ENCODE peak calls at places on chromosomes 11 and 22, in eight cellular contexts. One of them, this sample, is unnamed.
A peak's percentile ranks its signal among the peaks of the same experiment; 100 is the strongest.

GRCh38 chr22:39136317-39136716 is 16.2 kb downstream of the CBX7 start:
- DNase-seq in GM23248: no peak
- DNase-seq in IMR-90: no peak
- DNase-seq in effector memory CD4-positive, alpha-beta T cell: no peak
- DNase-seq in transverse colon: no peak
- DNase-seq in fibroblast of lung: no peak
- DNase-seq in tibial artery: no peak
- DNase-seq in ovary: no peak
- DNase-seq in this sample: no peak

GRCh38 chr11:65979261-65979759 is 17.8 kb downstream of the SART1 start:
- DNase-seq in GM23248: no peak
- DNase-seq in IMR-90: no peak
- DNase-seq in effector memory CD4-positive, alpha-beta T cell: no peak
- DNase-seq in transverse colon: no peak
- DNase-seq in fibroblast of lung: no peak
- DNase-seq in tibial artery: no peak
- DNase-seq in ovary: no peak
- DNase-seq in this sample: no peak

GRCh38 chr22:28799125-28799833 is 1.1 kb downstream of the XBP1 start:
- DNase-seq in GM23248: peak; percentile 97
- DNase-seq in IMR-90: peak; percentile 96
- DNase-seq in effector memory CD4-positive, alpha-beta T cell: no peak
- DNase-seq in transverse colon: peak; percentile 69
- DNase-seq in fibroblast of lung: peak; percentile 95
- DNase-seq in tibial artery: peak; percentile 79
- DNase-seq in ovary: peak; percentile 47
- DNase-seq in this sample: peak; percentile 96

GRCh38 chr11:100546714-100547113 is 140.4 kb upstream of the ARHGAP42 start:
- DNase-seq in GM23248: peak; percentile 6
- DNase-seq in IMR-90: peak; percentile 28
- DNase-seq in effector memory CD4-positive, alpha-beta T cell: no peak
- DNase-seq in transverse colon: peak; percentile 16
- DNase-seq in fibroblast of lung: peak; percentile 40
- DNase-seq in tibial artery: no peak
- DNase-seq in ovary: no peak
- DNase-seq in this sample: peak; percentile 83

GRCh38 chr11:35337136-35337918 is 82.0 kb downstream of the SLC1A2 start:
- DNase-seq in GM23248: peak; percentile 99
- DNase-seq in IMR-90: peak; percentile 99
- DNase-seq in effector memory CD4-positive, alpha-beta T cell: no peak
- DNase-seq in transverse colon: no peak
- DNase-seq in fibroblast of lung: peak; percentile 97
- DNase-seq in tibial artery: no peak
- DNase-seq in ovary: no peak
- DNase-seq in this sample: peak; percentile 99

GRCh38 chr11:68037481-68038225 is 1.2 kb upstream of the TCIRG1 start:
- DNase-seq in GM23248: no peak
- DNase-seq in IMR-90: no peak
- DNase-seq in effector memory CD4-positive, alpha-beta T cell: no peak
- DNase-seq in transverse colon: no peak
- DNase-seq in fibroblast of lung: no peak
- DNase-seq in tibial artery: no peak
- DNase-seq in ovary: peak; percentile 44
- DNase-seq in this sample: no peak

GRCh38 chr22:18078329-18079041 is 695 bp downstream of the PEX26 start:
- DNase-seq in GM23248: peak; percentile 69
- DNase-seq in IMR-90: peak; percentile 19
- DNase-seq in effector memory CD4-positive, alpha-beta T cell: peak; percentile 36
- DNase-seq in transverse colon: peak; percentile 60
- DNase-seq in fibroblast of lung: peak; percentile 15
- DNase-seq in tibial artery: no peak
- DNase-seq in ovary: peak; percentile 40
- DNase-seq in this sample: peak; percentile 51

GRCh38 chr11:2447951-2448650 is 3.3 kb downstream of the KCNQ1 start:
- DNase-seq in GM23248: no peak
- DNase-seq in IMR-90: no peak
- DNase-seq in effector memory CD4-positive, alpha-beta T cell: no peak
- DNase-seq in transverse colon: no peak
- DNase-seq in fibroblast of lung: no peak
- DNase-seq in tibial artery: no peak
- DNase-seq in ovary: no peak
- DNase-seq in this sample: no peak

GRCh38 chr11:9573775-9574555 is 495 bp downstream of the WEE1 start:
- DNase-seq in GM23248: peak; percentile 52
- DNase-seq in IMR-90: no peak
- DNase-seq in effector memory CD4-positive, alpha-beta T cell: no peak
- DNase-seq in transverse colon: peak; percentile 32
- DNase-seq in fibroblast of lung: no peak
- DNase-seq in tibial artery: peak; percentile 27
- DNase-seq in ovary: peak; percentile 52
- DNase-seq in this sample: no peak

GRCh38 chr11:9574556-9574805 is 1.0 kb downstream of the WEE1 start:
- DNase-seq in GM23248: no peak
- DNase-seq in IMR-90: no peak
- DNase-seq in effector memory CD4-positive, alpha-beta T cell: no peak
- DNase-seq in transverse colon: peak; percentile 35
- DNase-seq in fibroblast of lung: no peak
- DNase-seq in tibial artery: no peak
- DNase-seq in ovary: peak; percentile 64
- DNase-seq in this sample: no peak

GRCh38 chr11:9571766-9572120 is 1.7 kb upstream of the WEE1 start:
- DNase-seq in GM23248: no peak
- DNase-seq in IMR-90: no peak
- DNase-seq in effector memory CD4-positive, alpha-beta T cell: no peak
- DNase-seq in transverse colon: no peak
- DNase-seq in fibroblast of lung: no peak
- DNase-seq in tibial artery: no peak
- DNase-seq in ovary: no peak
- DNase-seq in this sample: no peak

GRCh38 chr11:9574806-9575530 is 1.5 kb downstream of the WEE1 start:
- DNase-seq in GM23248: peak; percentile 89
- DNase-seq in IMR-90: peak; percentile 87
- DNase-seq in effector memory CD4-positive, alpha-beta T cell: no peak
- DNase-seq in transverse colon: peak; percentile 74
- DNase-seq in fibroblast of lung: peak; percentile 92
- DNase-seq in tibial artery: peak; percentile 71
- DNase-seq in ovary: peak; percentile 66
- DNase-seq in this sample: peak; percentile 86

DNA sequence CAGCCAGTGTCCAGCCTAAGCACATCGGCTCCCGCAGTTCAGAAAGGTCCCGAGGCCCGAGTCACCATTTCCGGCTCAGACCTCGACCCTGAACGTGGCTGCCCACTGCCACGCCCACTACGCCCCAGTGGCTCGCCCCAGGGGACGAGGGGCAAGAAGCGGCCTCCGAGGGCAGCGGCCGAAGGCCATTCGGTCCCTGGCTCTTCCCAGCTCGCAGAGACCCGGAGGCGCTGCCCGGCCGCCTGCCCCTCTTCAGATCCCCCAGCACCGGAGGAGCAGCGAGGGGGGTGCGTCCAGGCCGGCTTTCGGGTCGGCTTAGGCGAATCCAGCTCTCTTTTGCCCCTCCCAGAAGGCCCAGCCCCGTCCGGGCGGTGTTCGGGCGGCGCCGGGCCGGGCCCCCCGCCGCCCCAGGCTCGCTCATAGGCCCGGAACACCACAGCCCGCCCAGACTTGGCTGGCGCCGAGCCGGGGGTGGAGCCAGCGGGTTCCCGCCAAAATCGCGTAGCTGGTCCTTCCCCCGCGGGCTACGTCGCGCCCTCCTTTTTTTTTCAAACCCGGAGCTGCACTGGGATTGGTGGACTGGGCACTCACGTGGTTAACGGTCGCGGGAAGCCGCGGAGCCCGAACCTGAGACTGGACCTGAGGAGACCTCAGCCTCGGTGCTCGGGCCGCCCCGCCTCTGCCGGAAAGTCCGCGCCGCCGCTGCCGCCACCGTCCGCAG is at the start of gene WEE1:
- DNase-seq in GM23248: peak; percentile 99
- DNase-seq in IMR-90: peak; percentile 98
- DNase-seq in effector memory CD4-positive, alpha-beta T cell: peak; percentile 94
- DNase-seq in transverse colon: peak; percentile 99
- DNase-seq in fibroblast of lung: peak; percentile 98
- DNase-seq in tibial artery: peak; percentile 97
- DNase-seq in ovary: peak; percentile 99
- DNase-seq in this sample: peak; percentile 99
- H3K4me1 ChIP-seq in GM23248: peaks cover 43% of the 10 kb centered on the region
- H3K4me1 ChIP-seq in IMR-90: no peaks in the 10 kb centered on the region
- H3K4me1 ChIP-seq in effector memory CD4-positive, alpha-beta T cell: peaks cover 6% of the 10 kb centered on the region
- H3K4me1 ChIP-seq in transverse colon: peaks cover 16% of the 10 kb centered on the region
- H3K4me1 ChIP-seq in fibroblast of lung: peaks cover 2% of the 10 kb centered on the region
- H3K4me1 ChIP-seq in tibial artery: peaks cover 26% of the 10 kb centered on the region
- H3K4me1 ChIP-seq in ovary: peaks cover 2% of the 10 kb centered on the region
- H3K4me1 ChIP-seq in this sample: peaks cover 28% of the 10 kb centered on the region

GRCh38 chr11:47512701-47513100 is 40.2 kb downstream of the CELF1 start:
- DNase-seq in GM23248: no peak
- DNase-seq in IMR-90: no peak
- DNase-seq in effector memory CD4-positive, alpha-beta T cell: no peak
- DNase-seq in transverse colon: no peak
- DNase-seq in fibroblast of lung: no peak
- DNase-seq in tibial artery: no peak
- DNase-seq in ovary: no peak
- DNase-seq in this sample: no peak

GRCh38 chr11:47511927-47512326 is 41.0 kb downstream of the CELF1 start:
- DNase-seq in GM23248: no peak
- DNase-seq in IMR-90: no peak
- DNase-seq in effector memory CD4-positive, alpha-beta T cell: no peak
- DNase-seq in transverse colon: no peak
- DNase-seq in fibroblast of lung: no peak
- DNase-seq in tibial artery: no peak
- DNase-seq in ovary: no peak
- DNase-seq in this sample: no peak

GRCh38 chr11:47516984-47517853 is 35.7 kb downstream of the CELF1 start:
- DNase-seq in GM23248: no peak
- DNase-seq in IMR-90: no peak
- DNase-seq in effector memory CD4-positive, alpha-beta T cell: no peak
- DNase-seq in transverse colon: no peak
- DNase-seq in fibroblast of lung: no peak
- DNase-seq in tibial artery: no peak
- DNase-seq in ovary: no peak
- DNase-seq in this sample: no peak

GRCh38 chr11:47516155-47516554 is 36.8 kb downstream of the CELF1 start:
- DNase-seq in GM23248: no peak
- DNase-seq in IMR-90: no peak
- DNase-seq in effector memory CD4-positive, alpha-beta T cell: no peak
- DNase-seq in transverse colon: no peak
- DNase-seq in fibroblast of lung: no peak
- DNase-seq in tibial artery: no peak
- DNase-seq in ovary: no peak
- DNase-seq in this sample: no peak

DNA sequence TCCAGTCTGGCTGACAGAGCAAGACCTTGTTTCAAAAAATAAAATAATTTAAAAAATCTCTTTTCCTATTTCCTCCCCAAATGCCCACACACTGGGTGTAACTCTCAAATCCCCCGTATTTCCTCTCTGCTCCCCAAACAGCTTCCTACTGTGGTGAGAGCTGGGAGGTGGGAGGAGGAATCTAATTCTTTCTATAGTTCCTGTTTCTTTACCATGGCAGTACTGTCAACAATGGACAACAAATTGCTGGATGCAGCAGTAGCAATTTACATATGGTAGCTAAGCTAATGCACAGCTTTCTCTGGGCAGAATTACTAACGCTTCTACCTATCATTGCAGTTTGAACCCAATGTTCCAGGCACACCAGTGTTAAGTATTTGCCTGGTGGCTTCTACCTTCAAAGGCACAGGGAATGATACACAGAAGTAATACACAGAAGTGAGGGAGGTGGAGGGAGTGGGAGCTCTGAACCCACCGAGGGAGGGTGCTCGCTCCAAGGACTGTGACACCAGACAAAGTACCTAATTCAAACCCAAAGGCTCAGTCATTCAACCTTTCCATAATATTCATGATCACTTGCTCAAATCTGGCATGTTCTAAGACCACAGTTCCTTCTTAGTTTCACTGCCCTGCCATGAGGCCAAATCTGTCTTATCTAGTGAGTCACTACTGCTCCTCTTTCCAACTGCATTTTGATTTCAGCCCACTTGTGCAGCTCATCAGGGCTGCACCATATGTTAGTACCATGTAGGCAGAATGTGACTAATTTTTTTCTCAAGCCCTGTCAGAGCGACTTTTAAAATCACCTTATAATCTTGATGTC is 37.9 kb downstream of the CELF1 start:
- DNase-seq in GM23248: peak; percentile 89
- DNase-seq in IMR-90: peak; percentile 95
- DNase-seq in effector memory CD4-positive, alpha-beta T cell: no peak
- DNase-seq in transverse colon: no peak
- DNase-seq in fibroblast of lung: peak; percentile 84
- DNase-seq in tibial artery: no peak
- DNase-seq in ovary: no peak
- DNase-seq in this sample: peak; percentile 65
- H3K4me1 ChIP-seq in GM23248: peaks cover 28% of the 10 kb centered on the region
- H3K4me1 ChIP-seq in IMR-90: peaks cover 21% of the 10 kb centered on the region
- H3K4me1 ChIP-seq in effector memory CD4-positive, alpha-beta T cell: peaks cover 45% of the 10 kb centered on the region
- H3K4me1 ChIP-seq in transverse colon: peaks cover 27% of the 10 kb centered on the region
- H3K4me1 ChIP-seq in fibroblast of lung: peaks cover 35% of the 10 kb centered on the region
- H3K4me1 ChIP-seq in tibial artery: peaks cover 61% of the 10 kb centered on the region
- H3K4me1 ChIP-seq in ovary: peaks cover 11% of the 10 kb centered on the region
- H3K4me1 ChIP-seq in this sample: peaks cover 9% of the 10 kb centered on the region

GRCh38 chr22:46100401-46101105 is 49.8 kb upstream of the PPARA start:
- DNase-seq in GM23248: peak; percentile 48
- DNase-seq in IMR-90: no peak
- DNase-seq in effector memory CD4-positive, alpha-beta T cell: no peak
- DNase-seq in transverse colon: no peak
- DNase-seq in fibroblast of lung: no peak
- DNase-seq in tibial artery: no peak
- DNase-seq in ovary: no peak
- DNase-seq in this sample: no peak
- H3K4me1 ChIP-seq in GM23248: peaks cover 30% of the 10 kb centered on the region
- H3K4me1 ChIP-seq in IMR-90: peaks cover 7% of the 10 kb centered on the region
- H3K4me1 ChIP-seq in effector memory CD4-positive, alpha-beta T cell: no peaks in the 10 kb centered on the region
- H3K4me1 ChIP-seq in transverse colon: peaks cover 16% of the 10 kb centered on the region
- H3K4me1 ChIP-seq in fibroblast of lung: peaks cover 37% of the 10 kb centered on the region
- H3K4me1 ChIP-seq in tibial artery: peaks cover 85% of the 10 kb centered on the region
- H3K4me1 ChIP-seq in ovary: peaks cover 53% of the 10 kb centered on the region
- H3K4me1 ChIP-seq in this sample: peaks cover 90% of the 10 kb centered on the region

DNA sequence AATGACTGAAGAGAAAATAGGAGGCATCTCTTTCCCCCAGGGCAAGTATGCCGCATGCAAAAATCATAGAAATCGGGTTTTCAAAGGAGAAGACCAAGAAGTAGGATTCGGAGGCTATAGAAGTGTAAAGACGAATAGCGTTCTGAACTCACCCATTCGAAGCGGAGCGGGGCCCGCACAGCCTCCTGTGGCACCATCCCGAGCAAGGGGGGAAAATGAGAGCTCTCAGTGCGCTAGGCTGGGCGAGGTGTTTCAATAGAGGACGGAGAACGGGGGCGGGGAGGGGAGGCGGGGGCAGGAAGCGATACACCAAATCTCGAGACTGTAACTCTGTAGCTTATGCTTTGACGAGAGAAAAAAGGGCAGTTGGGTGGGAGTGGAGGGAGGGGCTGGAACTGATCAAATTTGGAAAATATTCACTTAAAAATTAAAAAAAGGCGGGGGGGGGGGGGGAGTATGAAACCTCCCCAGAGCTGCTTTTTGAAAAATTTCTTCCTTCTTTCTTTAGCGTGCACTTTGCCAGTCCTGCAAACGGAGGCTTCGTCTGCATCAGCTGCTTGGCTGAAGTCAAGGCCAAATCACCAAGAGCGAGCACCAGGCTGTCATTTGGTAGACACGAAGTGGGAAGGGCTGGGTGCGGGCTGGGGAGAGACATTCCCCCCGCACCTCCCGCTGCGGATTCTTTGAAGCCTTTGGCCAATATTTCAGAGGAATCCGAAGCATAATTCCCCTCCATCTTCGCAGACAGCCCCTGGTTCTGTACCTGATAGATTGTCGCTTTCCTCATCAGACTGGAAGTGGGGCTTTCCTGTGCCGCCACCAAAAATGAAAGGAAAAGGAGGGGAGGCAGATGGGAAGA is 15.6 kb downstream of the BLID start:
- DNase-seq in GM23248: peak; percentile 85
- DNase-seq in IMR-90: peak; percentile 68
- DNase-seq in effector memory CD4-positive, alpha-beta T cell: no peak
- DNase-seq in transverse colon: peak; percentile 15
- DNase-seq in fibroblast of lung: peak; percentile 80
- DNase-seq in tibial artery: peak; percentile 74
- DNase-seq in ovary: peak; percentile 80
- DNase-seq in this sample: peak; percentile 60
- H3K4me1 ChIP-seq in GM23248: peaks cover 48% of the 10 kb centered on the region
- H3K4me1 ChIP-seq in IMR-90: peaks cover 9% of the 10 kb centered on the region
- H3K4me1 ChIP-seq in effector memory CD4-positive, alpha-beta T cell: no peaks in the 10 kb centered on the region
- H3K4me1 ChIP-seq in transverse colon: no peaks in the 10 kb centered on the region
- H3K4me1 ChIP-seq in fibroblast of lung: peaks cover 9% of the 10 kb centered on the region
- H3K4me1 ChIP-seq in tibial artery: peaks cover 14% of the 10 kb centered on the region
- H3K4me1 ChIP-seq in ovary: no peaks in the 10 kb centered on the region
- H3K4me1 ChIP-seq in this sample: peaks cover 49% of the 10 kb centered on the region